ENCODE peak calls at places on chromosome 3, in ten cellular contexts. W is fibroblast of mammary gland, A is tibial artery, P is NB4, O is BJ, L is tibial nerve, N is endothelial cell of umbilical vein, M is adrenal gland, K is spleen, B is A673. R is an unnamed sample.

GRCh38 chr3:55416381-55416821 is 70.7 kb downstream of the WNT5A start:
- DNase-seq in B (peak), P (no peak), N (no peak), K (no peak), M (no peak), A (no peak), O (peak), W (peak), L (no peak), R (peak)

GRCh38 chr3:113183748-113184661 is 27.4 kb upstream of the BOC start:
- DNase-seq in K (no peak), M (peak), O (no peak), B (no peak), A (no peak), P (peak), N (peak), W (peak), L (no peak), R (no peak)

GRCh38 chr3:18559323-18559972 is 134.3 kb upstream of the SATB1 start:
- DNase-seq in L (no peak), P (peak), A (no peak), B (peak), K (no peak), N (no peak), M (peak), W (peak), O (no peak), R (peak)

GRCh38 chr3:189172668-189173419 is 1.1 kb downstream of the TPRG1 start:
- DNase-seq in L (no peak), M (no peak), P (no peak), W (no peak), B (peak), O (no peak), K (no peak), N (no peak), A (no peak), R (no peak)

GRCh38 chr3:8319935-8320634 is 181.5 kb upstream of the LMCD1 start:
- DNase-seq in L (no peak), P (no peak), W (peak), B (peak), N (peak), M (no peak), A (no peak), K (no peak), O (peak), R (peak)

GRCh38 chr3:3005345-3005744 is 104.8 kb downstream of the IL5RA start:
- DNase-seq in L (no peak), P (no peak), K (no peak), W (no peak), O (no peak), B (peak), N (no peak), A (no peak), M (no peak), R (no peak)

GRCh38 chr3:69196876-69197275 is 74.5 kb upstream of the LMOD3 start:
- DNase-seq in L (no peak), O (no peak), M (no peak), N (no peak), W (no peak), B (no peak), P (no peak), A (no peak), K (no peak), R (no peak)

GRCh38 chr3:48320994-48321393 is 12.5 kb downstream of the SPINK8 start:
- DNase-seq in A (no peak), B (no peak), L (no peak), P (no peak), N (no peak), M (no peak), K (no peak), W (no peak), O (no peak), R (no peak)

GRCh38 chr3:125143982-125144652 is 68.4 kb downstream of the SLC12A8 start:
- DNase-seq in W (no peak), K (no peak), O (no peak), L (no peak), N (peak), A (no peak), B (peak), M (no peak), P (no peak), R (no peak)

GRCh38 chr3:12180218-12180617 is 21.5 kb upstream of the TIMP4 start:
- DNase-seq in K (no peak), L (no peak), A (peak), B (peak), N (peak), M (peak), O (no peak), P (no peak), W (peak), R (no peak)

GRCh38 chr3:147963711-147964110 is 554.5 kb downstream of the ZIC1 start:
- DNase-seq in A (no peak), W (peak), L (no peak), M (no peak), N (no peak), B (no peak), O (no peak), K (no peak), P (no peak), R (peak)

GRCh38 chr3:4458961-4459360 is 8.1 kb downstream of the SUMF1 start:
- DNase-seq in M (no peak), K (no peak), N (no peak), A (no peak), L (no peak), P (no peak), W (no peak), B (no peak), O (no peak), R (no peak)

GRCh38 chr3:194422188-194422587 is 23.1 kb upstream of the GP5 start:
- DNase-seq in N (peak), A (no peak), B (no peak), W (peak), P (no peak), L (no peak), O (peak), M (no peak), K (no peak), R (no peak)

GRCh38 chr3:139260793-139261736 is 82.8 kb upstream of the MRPS22 start:
- DNase-seq in M (no peak), O (no peak), N (no peak), K (peak), L (no peak), W (no peak), B (no peak), P (no peak), A (no peak), R (no peak)

GRCh38 chr3:57063027-57063426 is 2.6 kb downstream of the SPATA12 start:
- DNase-seq in A (no peak), N (no peak), O (no peak), L (no peak), B (no peak), P (peak), M (no peak), W (no peak), K (no peak), R (no peak)

GRCh38 chr3:149277338-149277813 is 55.7 kb upstream of the CP start:
- DNase-seq in B (no peak), L (no peak), O (peak), A (no peak), K (no peak), M (no peak), N (peak), W (peak), P (peak), R (peak)

GRCh38 chr3:172213168-172213567 is 173.8 kb downstream of the FNDC3B start:
- DNase-seq in W (peak), K (no peak), A (no peak), P (no peak), M (no peak), O (no peak), L (no peak), B (no peak), N (no peak), R (no peak)

GRCh38 chr3:135150282-135150681 is 355.2 kb downstream of the EPHB1 start:
- DNase-seq in M (no peak), L (no peak), B (no peak), W (no peak), N (no peak), O (no peak), P (no peak), A (no peak), K (no peak), R (no peak)

GRCh38 chr3:190258634-190259033 is 63.6 kb downstream of the CLDN1 start:
- DNase-seq in L (no peak), W (no peak), B (peak), N (no peak), K (no peak), A (no peak), M (peak), P (no peak), O (no peak), R (no peak)

GRCh38 chr3:128572644-128573105 is 77.9 kb downstream of the RPN1 start:
- DNase-seq in N (no peak), B (peak), W (no peak), P (peak), M (no peak), A (no peak), O (no peak), L (no peak), K (no peak), R (no peak)

GRCh38 chr3:99881121-99881524 is 63.5 kb downstream of the CMSS1 start:
- DNase-seq in K (no peak), P (no peak), M (no peak), N (peak), O (no peak), L (no peak), A (no peak), W (peak), B (no peak), R (no peak)

GRCh38 chr3:123119802-123120201 is 53.0 kb downstream of the PDIA5 start:
- DNase-seq in B (no peak), O (no peak), A (no peak), M (peak), L (no peak), K (peak), W (no peak), P (no peak), N (no peak), R (no peak)

GRCh38 chr3:178067721-178068120 is 468.5 kb upstream of the KCNMB2 start:
- DNase-seq in O (no peak), M (no peak), B (no peak), P (no peak), K (no peak), N (no peak), L (no peak), A (no peak), W (no peak), R (peak)

GRCh38 chr3:43742935-43743334 is 52.2 kb downstream of the ABHD5 start:
- DNase-seq in M (peak), K (no peak), B (no peak), W (peak), O (no peak), A (no peak), L (no peak), P (no peak), N (peak), R (no peak)
- TF ChIP-seq CTCF in M (peak), K (no peak), B (peak), W (peak), O (peak), A (no peak), L (no peak), P (no peak), N (no peak), R (peak)

DNA sequence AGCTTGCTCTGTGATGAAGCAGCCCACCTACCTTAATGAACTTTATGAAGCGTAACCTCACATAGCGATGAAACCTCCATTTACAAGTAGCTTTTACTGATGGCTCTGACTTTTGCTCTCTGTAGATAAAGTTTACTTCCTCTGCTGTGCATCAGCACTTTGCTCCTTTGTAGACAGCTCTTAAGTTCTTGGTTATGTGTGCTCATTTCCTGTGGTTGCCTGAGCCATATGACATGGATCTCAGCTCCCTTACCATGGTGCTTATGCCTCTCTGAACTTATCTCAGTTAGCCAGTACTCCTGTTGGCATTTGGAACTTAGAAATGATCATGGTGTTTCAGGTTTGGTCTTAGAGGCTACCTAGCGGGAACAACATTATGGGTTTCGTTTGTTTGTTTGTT is 7.8 kb downstream of the MFSD1 start:
- DNase-seq in B (no peak), A (no peak), P (peak), W (no peak), O (no peak), K (no peak), N (no peak), M (no peak), L (no peak), R (no peak)
- H3K4me3 ChIP-seq in B (no peak), A (no peak), P (peak), W (no peak), O (no peak), K (no peak), N (no peak), M (no peak), L (no peak), R (no peak)

GRCh38 chr3:49802719-49803463 is at the start of gene INKA1:
- DNase-seq in K (peak), O (no peak), P (peak), B (peak), W (peak), N (peak), A (peak), L (peak), M (peak), R (no peak)
- TF ChIP-seq CTCF in K (no peak), O (peak), P (peak), B (peak), W (peak), N (peak), A (peak), L (peak), M (peak), R (peak)

GRCh38 chr3:16723994-16724393 is 118.8 kb upstream of the DAZL start:
- DNase-seq in W (peak), M (no peak), A (no peak), N (no peak), K (no peak), O (no peak), P (no peak), B (no peak), L (no peak), R (no peak)

GRCh38 chr3:16724487-16724886 is 119.3 kb upstream of the DAZL start:
- DNase-seq in O (no peak), B (no peak), L (no peak), N (no peak), K (no peak), P (no peak), M (no peak), W (no peak), A (no peak), R (no peak)

GRCh38 chr3:16728762-16729745 is 123.8 kb upstream of the DAZL start:
- DNase-seq in K (no peak), P (no peak), M (no peak), N (no peak), W (peak), B (no peak), O (peak), A (no peak), L (no peak), R (no peak)
- H3K4me3 ChIP-seq in K (no peak), P (no peak), M (no peak), N (no peak), W (no peak), B (no peak), O (no peak), A (no peak), L (no peak), R (no peak)

DNA sequence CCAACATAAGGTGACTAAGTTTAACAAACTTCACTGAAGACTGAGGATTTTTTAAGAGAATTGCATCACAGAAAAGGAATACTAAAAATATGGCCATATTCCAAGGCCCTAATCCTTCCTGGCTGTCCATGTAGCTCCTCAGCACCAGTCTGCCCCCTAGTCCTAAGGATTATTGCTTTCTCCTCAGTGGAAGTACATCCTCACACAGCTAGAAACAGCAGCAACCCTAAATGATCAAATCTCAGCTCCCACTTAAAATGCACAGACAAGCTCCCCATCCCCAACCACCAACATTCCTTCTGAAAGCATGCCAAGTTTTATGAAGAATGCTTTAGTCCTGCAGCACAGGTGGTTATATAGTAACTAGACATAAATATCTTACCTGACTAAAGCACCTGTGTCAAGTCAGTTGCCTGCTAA is 14.7 kb downstream of the ST3GAL6 start:
- DNase-seq in N (peak), O (peak), W (peak), P (no peak), K (no peak), B (no peak), A (no peak), L (no peak), M (no peak), R (peak)
- TF ChIP-seq CTCF in N (no peak), O (peak), W (peak), P (no peak), K (no peak), B (peak), A (no peak), L (no peak), M (no peak), R (no peak)

R was measured in AG09309.